ENCODE peak calls at places on chromosomes 12 and 14, in seven cellular contexts. One of them, this sample, is unnamed.
A peak's percentile ranks its signal among the peaks of the same experiment; 100 is the strongest.

GRCh38 chr14:101369916-101370592 is 191.2 kb upstream of the DIO3 start:
- DNase-seq in H9: no peak
- DNase-seq in mesenchymal stem cell: no peak
- DNase-seq in neuronal stem cell: no peak
- DNase-seq in H1: no peak
- DNase-seq in trophoblast cell: no peak
- DNase-seq in IMR-90: no peak
- DNase-seq in this sample: no peak

GRCh38 chr12:123032736-123033391 is 52.4 kb downstream of the ARL6IP4 start:
- DNase-seq in neuronal stem cell: no peak
- DNase-seq in H9: no peak
- DNase-seq in mesenchymal stem cell: no peak
- DNase-seq in H1: no peak
- DNase-seq in IMR-90: no peak
- DNase-seq in trophoblast cell: no peak
- DNase-seq in this sample: no peak

GRCh38 chr12:16568873-16569272 is 37.1 kb downstream of the LMO3 start:
- DNase-seq in mesenchymal stem cell: no peak
- DNase-seq in IMR-90: no peak
- DNase-seq in H1: no peak
- DNase-seq in neuronal stem cell: no peak
- DNase-seq in H9: no peak
- DNase-seq in trophoblast cell: no peak
- DNase-seq in this sample: peak; percentile 18

GRCh38 chr12:23630524-23630923 is 318.9 kb downstream of the SOX5 start:
- DNase-seq in neuronal stem cell: no peak
- DNase-seq in H9: no peak
- DNase-seq in trophoblast cell: no peak
- DNase-seq in mesenchymal stem cell: no peak
- DNase-seq in H1: no peak
- DNase-seq in IMR-90: no peak
- DNase-seq in this sample: no peak

GRCh38 chr12:128052341-128052740 is 214.6 kb upstream of the TMEM132C start:
- DNase-seq in mesenchymal stem cell: no peak
- DNase-seq in IMR-90: no peak
- DNase-seq in trophoblast cell: no peak
- DNase-seq in H1: no peak
- DNase-seq in H9: no peak
- DNase-seq in neuronal stem cell: no peak
- DNase-seq in this sample: no peak

GRCh38 chr12:42961395-42961794 is 371.8 kb upstream of the PRICKLE1 start:
- DNase-seq in mesenchymal stem cell: no peak
- DNase-seq in IMR-90: peak; percentile 64
- DNase-seq in H1: peak; percentile 23
- DNase-seq in neuronal stem cell: no peak
- DNase-seq in H9: no peak
- DNase-seq in trophoblast cell: peak; percentile 50
- DNase-seq in this sample: peak; percentile 84

GRCh38 chr12:48486679-48487078 is 4.4 kb downstream of the C12orf54 start:
- DNase-seq in trophoblast cell: no peak
- DNase-seq in IMR-90: no peak
- DNase-seq in neuronal stem cell: no peak
- DNase-seq in H9: no peak
- DNase-seq in mesenchymal stem cell: no peak
- DNase-seq in H1: no peak
- DNase-seq in this sample: no peak

GRCh38 chr14:59303216-59303615 is 114.7 kb downstream of the DAAM1 start:
- DNase-seq in mesenchymal stem cell: no peak
- DNase-seq in H9: no peak
- DNase-seq in H1: no peak
- DNase-seq in neuronal stem cell: no peak
- DNase-seq in IMR-90: no peak
- DNase-seq in trophoblast cell: peak; percentile 53
- DNase-seq in this sample: peak; percentile 27

GRCh38 chr12:54221402-54221984 is 32.7 kb upstream of the SMUG1 start:
- DNase-seq in H9: no peak
- DNase-seq in mesenchymal stem cell: no peak
- DNase-seq in trophoblast cell: no peak
- DNase-seq in H1: no peak
- DNase-seq in neuronal stem cell: no peak
- DNase-seq in IMR-90: no peak
- DNase-seq in this sample: no peak

GRCh38 chr12:56326126-56326525 is 7.7 kb downstream of the PAN2 start:
- DNase-seq in neuronal stem cell: no peak
- DNase-seq in trophoblast cell: no peak
- DNase-seq in mesenchymal stem cell: no peak
- DNase-seq in H1: no peak
- DNase-seq in IMR-90: no peak
- DNase-seq in H9: no peak
- DNase-seq in this sample: no peak

GRCh38 chr12:45427042-45427441 is 211.1 kb downstream of the ANO6 start:
- DNase-seq in trophoblast cell: no peak
- DNase-seq in mesenchymal stem cell: no peak
- DNase-seq in IMR-90: no peak
- DNase-seq in neuronal stem cell: no peak
- DNase-seq in H9: no peak
- DNase-seq in H1: no peak
- DNase-seq in this sample: no peak

GRCh38 chr14:96084796-96085195 is 45.6 kb downstream of the C14orf132 start:
- DNase-seq in IMR-90: no peak
- DNase-seq in H9: no peak
- DNase-seq in mesenchymal stem cell: no peak
- DNase-seq in trophoblast cell: no peak
- DNase-seq in H1: no peak
- DNase-seq in neuronal stem cell: no peak
- DNase-seq in this sample: no peak

GRCh38 chr12:101690544-101691118 is 6.8 kb upstream of the CHPT1 start:
- DNase-seq in neuronal stem cell: no peak
- DNase-seq in mesenchymal stem cell: no peak
- DNase-seq in trophoblast cell: no peak
- DNase-seq in IMR-90: no peak
- DNase-seq in H9: no peak
- DNase-seq in H1: no peak
- DNase-seq in this sample: no peak

GRCh38 chr14:68791078-68791983 is 1.5 kb downstream of the ZFP36L1 start:
- DNase-seq in mesenchymal stem cell: peak; percentile 47
- DNase-seq in H9: no peak
- DNase-seq in neuronal stem cell: no peak
- DNase-seq in trophoblast cell: peak; percentile 17
- DNase-seq in H1: no peak
- DNase-seq in IMR-90: no peak
- DNase-seq in this sample: peak; percentile 55

GRCh38 chr12:87820524-87821194 is 208.5 kb downstream of the C12orf50 start:
- DNase-seq in IMR-90: peak; percentile 74
- DNase-seq in trophoblast cell: peak; percentile 69
- DNase-seq in mesenchymal stem cell: peak; percentile 18
- DNase-seq in H9: no peak
- DNase-seq in H1: no peak
- DNase-seq in neuronal stem cell: no peak
- DNase-seq in this sample: peak; percentile 63

GRCh38 chr14:64920465-64920864 is 6.2 kb downstream of the CHURC1 start:
- DNase-seq in mesenchymal stem cell: no peak
- DNase-seq in H9: no peak
- DNase-seq in IMR-90: no peak
- DNase-seq in H1: no peak
- DNase-seq in neuronal stem cell: no peak
- DNase-seq in trophoblast cell: no peak
- DNase-seq in this sample: no peak
- H3K27ac ChIP-seq in mesenchymal stem cell: no peak overlapping the region
- H3K27ac ChIP-seq in H9: no peak overlapping the region
- H3K27ac ChIP-seq in IMR-90: no peak overlapping the region
- H3K27ac ChIP-seq in H1: no peak overlapping the region
- H3K27ac ChIP-seq in neuronal stem cell: no peak overlapping the region
- H3K27ac ChIP-seq in trophoblast cell: no peak overlapping the region
- H3K27ac ChIP-seq in this sample: no peak overlapping the region

GRCh38 chr12:96172981-96173380 is 21.2 kb upstream of the ELK3 start:
- DNase-seq in H9: no peak
- DNase-seq in mesenchymal stem cell: no peak
- DNase-seq in IMR-90: no peak
- DNase-seq in trophoblast cell: no peak
- DNase-seq in H1: no peak
- DNase-seq in neuronal stem cell: no peak
- DNase-seq in this sample: no peak
- H3K79me1 ChIP-seq in H9: no peaks in the 10 kb centered on the region
- H3K79me1 ChIP-seq in mesenchymal stem cell: no peaks in the 10 kb centered on the region
- H3K79me1 ChIP-seq in IMR-90: no peaks in the 10 kb centered on the region
- H3K79me1 ChIP-seq in trophoblast cell: no peaks in the 10 kb centered on the region
- H3K79me1 ChIP-seq in H1: no peaks in the 10 kb centered on the region
- H3K79me1 ChIP-seq in neuronal stem cell: no peaks in the 10 kb centered on the region
- H3K79me1 ChIP-seq in this sample: no peaks in the 10 kb centered on the region

GRCh38 chr14:23129759-23130316 is 10.8 kb upstream of the CEBPE start:
- DNase-seq in neuronal stem cell: no peak
- DNase-seq in H9: no peak
- DNase-seq in mesenchymal stem cell: no peak
- DNase-seq in H1: no peak
- DNase-seq in IMR-90: no peak
- DNase-seq in trophoblast cell: peak; percentile 76
- DNase-seq in this sample: no peak

GRCh38 chr14:23136566-23137133 is 17.6 kb upstream of the CEBPE start:
- DNase-seq in neuronal stem cell: no peak
- DNase-seq in mesenchymal stem cell: no peak
- DNase-seq in trophoblast cell: no peak
- DNase-seq in IMR-90: no peak
- DNase-seq in H9: no peak
- DNase-seq in H1: no peak
- DNase-seq in this sample: no peak

GRCh38 chr14:23130875-23131274 is 11.8 kb upstream of the CEBPE start:
- DNase-seq in neuronal stem cell: no peak
- DNase-seq in mesenchymal stem cell: no peak
- DNase-seq in H1: no peak
- DNase-seq in IMR-90: no peak
- DNase-seq in H9: no peak
- DNase-seq in trophoblast cell: no peak
- DNase-seq in this sample: no peak

GRCh38 chr14:23131482-23131881 is 12.4 kb upstream of the CEBPE start:
- DNase-seq in IMR-90: no peak
- DNase-seq in neuronal stem cell: no peak
- DNase-seq in H9: no peak
- DNase-seq in H1: no peak
- DNase-seq in mesenchymal stem cell: no peak
- DNase-seq in trophoblast cell: no peak
- DNase-seq in this sample: no peak

DNA sequence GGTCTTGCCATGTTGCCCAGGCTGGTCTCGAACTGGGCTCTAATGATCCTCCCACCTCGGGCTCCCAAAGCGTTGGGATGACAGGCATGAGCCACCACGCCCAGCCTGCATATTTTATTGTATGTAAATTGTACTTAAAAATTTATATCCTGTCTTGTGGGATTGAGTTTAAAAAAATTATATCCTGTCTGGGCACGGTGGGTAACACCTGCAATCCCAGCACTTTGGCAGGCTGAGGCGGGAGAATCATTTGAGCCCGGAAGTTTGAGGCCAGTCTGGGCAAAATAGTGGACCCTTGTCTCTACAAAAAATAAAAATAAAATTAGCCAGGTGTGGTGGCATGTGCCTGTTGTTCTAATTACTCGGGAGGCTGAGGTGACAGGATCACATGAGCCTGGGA is 13.9 kb upstream of the CEBPE start:
- DNase-seq in IMR-90: no peak
- DNase-seq in neuronal stem cell: no peak
- DNase-seq in H9: no peak
- DNase-seq in trophoblast cell: no peak
- DNase-seq in mesenchymal stem cell: no peak
- DNase-seq in H1: no peak
- DNase-seq in this sample: no peak
- H3K4ac ChIP-seq in IMR-90: no peak overlapping the region
- H3K4ac ChIP-seq in neuronal stem cell: no peak overlapping the region
- H3K4ac ChIP-seq in H9: no peak overlapping the region
- H3K4ac ChIP-seq in trophoblast cell: no peak overlapping the region
- H3K4ac ChIP-seq in mesenchymal stem cell: no peak overlapping the region
- H3K4ac ChIP-seq in H1: no peak overlapping the region
- H3K4ac ChIP-seq in this sample: no peak overlapping the region

GRCh38 chr12:116975779-116976393 is 65.1 kb downstream of the FBXW8 start:
- DNase-seq in mesenchymal stem cell: no peak
- DNase-seq in trophoblast cell: peak; percentile 31
- DNase-seq in H9: no peak
- DNase-seq in H1: no peak
- DNase-seq in neuronal stem cell: no peak
- DNase-seq in IMR-90: peak; percentile 67
- DNase-seq in this sample: no peak
- H3K27ac ChIP-seq in mesenchymal stem cell: no peak overlapping the region
- H3K27ac ChIP-seq in trophoblast cell: no peak overlapping the region
- H3K27ac ChIP-seq in H9: no peak overlapping the region
- H3K27ac ChIP-seq in H1: no peak overlapping the region
- H3K27ac ChIP-seq in neuronal stem cell: no peak overlapping the region
- H3K27ac ChIP-seq in IMR-90: no peak overlapping the region
- H3K27ac ChIP-seq in this sample: no peak overlapping the region

GRCh38 chr12:22231836-22232235 is 102.7 kb downstream of the ST8SIA1 start:
- DNase-seq in mesenchymal stem cell: peak; percentile 14
- DNase-seq in IMR-90: no peak
- DNase-seq in H9: no peak
- DNase-seq in trophoblast cell: no peak
- DNase-seq in neuronal stem cell: no peak
- DNase-seq in H1: no peak
- DNase-seq in this sample: peak; percentile 74
- H3K79me1 ChIP-seq in mesenchymal stem cell: no peaks in the 10 kb centered on the region
- H3K79me1 ChIP-seq in IMR-90: no peaks in the 10 kb centered on the region
- H3K79me1 ChIP-seq in H9: no peaks in the 10 kb centered on the region
- H3K79me1 ChIP-seq in trophoblast cell: no peaks in the 10 kb centered on the region
- H3K79me1 ChIP-seq in neuronal stem cell: no peaks in the 10 kb centered on the region
- H3K79me1 ChIP-seq in H1: no peaks in the 10 kb centered on the region
- H3K79me1 ChIP-seq in this sample: no peaks in the 10 kb centered on the region

DNA sequence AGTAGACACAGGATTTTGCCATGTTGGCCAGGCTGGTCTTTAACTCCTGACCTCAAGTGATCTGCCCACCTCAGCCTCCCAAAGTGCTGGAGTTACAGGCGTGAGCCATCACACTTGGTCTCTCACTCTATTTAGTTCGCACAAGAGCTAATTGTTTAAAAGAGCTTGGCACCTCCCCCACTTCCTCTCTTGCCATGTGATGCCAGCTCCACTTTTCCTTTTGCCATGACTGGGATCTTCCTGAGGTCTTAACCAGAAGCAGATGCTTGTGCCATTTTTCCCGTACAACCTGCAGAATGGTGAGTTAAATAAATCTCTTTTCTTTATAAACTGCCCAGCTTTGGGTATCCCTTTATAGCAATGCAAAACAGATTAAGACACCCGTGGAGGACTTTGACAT is 200.1 kb upstream of the FRMD6 start:
- DNase-seq in neuronal stem cell: no peak
- DNase-seq in mesenchymal stem cell: no peak
- DNase-seq in IMR-90: no peak
- DNase-seq in H9: no peak
- DNase-seq in H1: no peak
- DNase-seq in trophoblast cell: no peak
- DNase-seq in this sample: no peak
- H3K4ac ChIP-seq in neuronal stem cell: no peak overlapping the region
- H3K4ac ChIP-seq in mesenchymal stem cell: no peak overlapping the region
- H3K4ac ChIP-seq in IMR-90: no peak overlapping the region
- H3K4ac ChIP-seq in H9: no peak overlapping the region
- H3K4ac ChIP-seq in H1: no peak overlapping the region
- H3K4ac ChIP-seq in trophoblast cell: no peak overlapping the region
- H3K4ac ChIP-seq in this sample: no peak overlapping the region